ENCODE peak calls at places on chromosomes 12 and 14, in nine cellular contexts. Q is heart right ventricle; X is left ventricle myocardium inferior; L is CD8-positive, alpha-beta T cell; B is thoracic aorta; O is A549; T is tibial nerve; N is neuronal stem cell; V is esophagus squamous epithelium. H is an unnamed sample.

GRCh38 chr14:101501858-101502615 is 59.3 kb upstream of the DIO3 start:
- DNase-seq in L (peak; percentile 31), X (no peak), V (no peak), B (no peak), Q (no peak), N (no peak), O (no peak), T (no peak), H (no peak)

GRCh38 chr12:1803736-1804135 is 16.6 kb upstream of the LRTM2 start:
- DNase-seq in B (no peak), N (no peak), L (no peak), V (no peak), T (no peak), O (no peak), Q (no peak), X (no peak), H (no peak)

GRCh38 chr14:54470701-54471100 is 18.1 kb downstream of the GMFB start:
- DNase-seq in V (no peak), B (no peak), X (no peak), L (no peak), T (no peak), N (no peak), O (peak; percentile 46), Q (no peak), H (no peak)

GRCh38 chr14:39422243-39422642 is 10.0 kb downstream of the FBXO33 start:
- DNase-seq in Q (no peak), O (no peak), V (no peak), X (no peak), L (no peak), T (no peak), N (no peak), B (no peak), H (no peak)

GRCh38 chr12:27083861-27084271 is 1.5 kb upstream of the C12orf71 start:
- DNase-seq in B (no peak), T (no peak), Q (no peak), O (no peak), X (no peak), V (no peak), L (no peak), N (peak; percentile 48), H (no peak)

GRCh38 chr14:78153069-78153351 is 17.2 kb upstream of the NRXN3 start:
- DNase-seq in Q (no peak), V (no peak), X (no peak), N (no peak), O (peak; percentile 39), B (no peak), T (no peak), L (no peak), H (no peak)

GRCh38 chr12:45189766-45190403 is 26.0 kb upstream of the ANO6 start:
- DNase-seq in V (no peak), L (no peak), B (no peak), Q (no peak), O (no peak), N (no peak), X (no peak), T (no peak), H (no peak)

GRCh38 chr12:109130755-109131521 is 14.6 kb downstream of the ACACB start:
- DNase-seq in N (no peak), O (no peak), V (no peak), Q (peak; percentile 76), T (no peak), X (peak; percentile 81), B (no peak), L (no peak), H (no peak)

GRCh38 chr12:131176266-131176665 is 222.6 kb downstream of the ADGRD1 start:
- DNase-seq in X (no peak), B (no peak), V (no peak), Q (no peak), L (no peak), O (no peak), T (no peak), N (no peak), H (no peak)

GRCh38 chr12:20369164-20370000 is 1.0 kb downstream of the PDE3A start:
- DNase-seq in N (peak; percentile 48), X (peak; percentile 89), B (peak; percentile 52), T (peak; percentile 35), O (peak; percentile 75), L (no peak), V (no peak), Q (peak; percentile 86), H (no peak)

GRCh38 chr12:59626382-59626781 is 30.6 kb downstream of the SLC16A7 start:
- DNase-seq in V (no peak), T (no peak), N (no peak), Q (no peak), X (no peak), O (no peak), L (no peak), B (no peak), H (no peak)

GRCh38 chr14:104931323-104931770 is 6.7 kb downstream of the PLD4 start:
- DNase-seq in T (no peak), V (no peak), Q (no peak), B (no peak), L (no peak), O (no peak), N (no peak), X (no peak), H (no peak)

GRCh38 chr14:104934380-104934733 is 9.7 kb downstream of the PLD4 start:
- DNase-seq in T (no peak), O (no peak), V (no peak), Q (no peak), L (no peak), B (no peak), N (no peak), X (no peak), H (no peak)

GRCh38 chr14:104933721-104934379 is 9.2 kb downstream of the PLD4 start:
- DNase-seq in B (no peak), O (no peak), Q (no peak), L (no peak), X (peak; percentile 12), N (peak; percentile 45), V (no peak), T (no peak), H (no peak)

GRCh38 chr14:104931771-104932675 is 7.3 kb downstream of the PLD4 start:
- DNase-seq in Q (no peak), B (no peak), L (no peak), X (peak; percentile 15), O (no peak), T (no peak), N (no peak), V (no peak), H (no peak)

DNA sequence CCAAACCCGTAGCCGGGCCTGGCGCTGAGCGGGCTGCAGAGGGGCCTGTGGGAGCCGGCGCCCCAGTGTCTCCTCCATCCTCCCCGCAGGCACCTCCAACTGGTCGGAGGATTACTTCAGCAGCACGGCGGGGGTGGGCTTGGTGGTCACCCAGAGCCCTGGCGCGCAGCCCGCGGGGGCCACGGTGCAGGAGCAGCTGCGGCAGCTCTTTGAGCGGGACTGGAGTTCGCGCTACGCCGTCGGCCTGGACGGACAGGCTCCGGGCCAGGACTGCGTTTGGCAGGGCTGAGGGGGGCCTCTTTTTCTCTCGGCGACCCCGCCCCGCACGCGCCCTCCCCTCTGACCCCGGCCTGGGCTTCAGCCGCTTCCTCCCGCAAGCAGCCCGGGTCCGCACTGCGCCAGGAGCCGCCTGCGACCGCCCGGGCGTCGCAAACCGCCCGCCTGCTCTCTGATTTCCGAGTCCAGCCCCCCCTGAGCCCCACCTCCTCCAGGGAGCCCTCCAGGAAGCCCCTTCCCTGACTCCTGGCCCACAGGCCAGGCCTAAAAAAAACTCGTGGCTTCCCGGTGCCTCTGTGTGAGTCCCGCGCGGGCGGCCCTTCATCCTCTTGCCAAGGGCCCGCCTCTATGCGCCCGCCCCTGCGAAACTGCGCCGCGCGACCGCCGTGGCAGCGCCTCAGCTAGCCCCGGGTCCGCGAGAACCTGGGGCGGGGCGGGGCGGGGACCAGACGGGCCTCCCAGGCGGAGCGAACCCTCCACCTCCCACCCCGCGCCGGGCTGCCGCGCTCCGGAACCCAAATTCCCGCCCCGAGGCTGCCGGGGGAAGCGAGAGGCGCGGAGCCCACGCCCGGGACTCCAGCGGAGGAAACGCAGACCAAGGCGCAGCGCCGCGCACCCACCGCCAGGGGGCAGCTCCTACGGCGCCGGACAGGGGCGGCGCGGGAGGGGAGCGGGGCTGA is 8.3 kb downstream of the PLD4 start:
- DNase-seq in L (peak; percentile 91), V (no peak), Q (peak; percentile 92), B (peak; percentile 28), N (peak; percentile 86), T (peak; percentile 66), O (peak; percentile 79), X (peak; percentile 88), H (peak; percentile 79)
- H3K27ac ChIP-seq in L (no peak overlapping the region), V (peak overlapping the region; percentile 65), Q (peak overlapping the region; percentile 58), B (no peak overlapping the region), N (no peak overlapping the region), T (peak overlapping the region; percentile 68), O (peak overlapping the region; percentile 92), X (peak overlapping the region; percentile 65), H (no peak overlapping the region)

DNA sequence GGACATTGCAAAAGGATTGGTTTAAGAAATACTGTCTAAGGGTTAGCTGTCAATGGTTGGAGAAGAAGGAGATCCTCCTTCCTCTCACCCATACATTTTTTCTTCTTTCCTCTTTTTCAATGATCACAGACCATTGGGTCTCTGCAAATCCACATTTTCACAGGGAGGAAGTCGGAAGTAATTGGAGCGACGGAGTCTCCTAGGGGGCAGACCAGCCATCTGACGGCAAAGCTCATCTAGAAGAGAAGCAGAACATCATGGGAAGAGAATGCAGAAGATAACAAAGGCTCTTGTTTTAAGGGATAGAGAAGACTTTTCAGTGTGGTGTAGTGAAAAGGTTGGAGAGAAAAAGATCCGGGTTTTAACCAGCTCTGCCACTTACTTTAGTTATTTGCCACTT is 14.7 kb downstream of the MFAP5 start:
- DNase-seq in L (no peak), Q (no peak), B (no peak), O (no peak), N (no peak), V (no peak), T (no peak), X (no peak), H (no peak)
- H3K4me1 ChIP-seq in L (peaks cover 23% of the 10 kb centered on the region), Q (no peaks in the 10 kb centered on the region), B (no peaks in the 10 kb centered on the region), O (no peaks in the 10 kb centered on the region), N (no peaks in the 10 kb centered on the region), V (no peaks in the 10 kb centered on the region), T (no peaks in the 10 kb centered on the region), X (no peaks in the 10 kb centered on the region), H (peaks cover 26% of the 10 kb centered on the region)

DNA sequence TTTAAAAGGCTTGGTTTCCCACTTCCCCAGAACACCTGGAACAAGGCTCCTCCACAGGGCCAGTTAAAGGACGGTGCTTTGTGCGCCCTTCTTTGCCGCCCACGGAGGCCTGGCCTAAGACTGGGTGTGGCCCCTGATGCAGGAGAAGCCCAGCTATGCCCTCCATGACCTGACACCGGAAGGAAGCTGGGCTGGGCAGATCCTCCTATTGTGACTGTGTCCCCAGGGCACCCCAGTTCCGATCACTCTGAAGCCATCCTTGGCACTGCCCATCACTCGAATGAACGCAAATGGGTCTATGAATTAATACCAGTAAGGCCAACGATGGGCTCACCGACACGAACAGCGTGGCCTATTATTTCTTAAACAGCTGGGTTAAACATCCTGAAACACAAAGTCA is 42.6 kb downstream of the FBXO21 start:
- DNase-seq in T (no peak), L (no peak), Q (no peak), V (no peak), O (no peak), X (no peak), B (no peak), N (no peak), H (no peak)
- H3K27ac ChIP-seq in T (no peak overlapping the region), L (no peak overlapping the region), Q (no peak overlapping the region), V (no peak overlapping the region), O (peak overlapping the region; percentile 88), X (no peak overlapping the region), B (no peak overlapping the region), N (no peak overlapping the region), H (no peak overlapping the region)

DNA sequence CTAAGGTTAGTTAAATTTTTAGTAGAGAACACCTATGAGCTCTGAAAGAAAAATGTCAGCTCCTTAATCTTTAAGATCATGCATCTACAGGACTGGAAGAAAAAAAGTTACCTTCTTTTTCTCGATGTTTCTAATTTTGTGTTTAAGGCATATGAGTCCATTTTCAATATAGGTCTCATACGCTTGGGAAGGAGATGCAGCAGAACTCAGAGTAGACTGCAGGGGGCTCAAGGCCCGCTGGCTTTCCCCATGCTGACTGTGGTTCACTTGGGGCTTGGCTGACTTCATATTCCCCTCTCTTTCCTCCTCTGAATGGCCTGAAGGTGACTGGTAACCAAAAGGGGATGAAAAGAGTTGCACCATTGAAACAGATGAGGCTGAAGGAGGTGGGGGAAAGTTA is 1.5 kb downstream of the CAPRIN2 start:
- DNase-seq in V (no peak), B (no peak), T (no peak), L (no peak), N (peak; percentile 8), O (peak; percentile 60), X (no peak), Q (no peak), H (no peak)
- H3K4me1 ChIP-seq in V (peaks cover 8% of the 10 kb centered on the region), B (peaks cover 16% of the 10 kb centered on the region), T (peaks cover 9% of the 10 kb centered on the region), L (peaks cover 19% of the 10 kb centered on the region), N (peaks cover 6% of the 10 kb centered on the region), O (peaks cover 26% of the 10 kb centered on the region), X (peaks cover 37% of the 10 kb centered on the region), Q (peaks cover 18% of the 10 kb centered on the region), H (peaks cover 17% of the 10 kb centered on the region)